ENCODE peak calls at places on chromosomes 3 and 15, in six cellular contexts. I is CD8-positive, alpha-beta T cell; W is breast epithelium; X is hepatocyte; B is transverse colon; L is aorta. K is an unnamed sample.

GRCh38 chr15:77629070-77630030 is 3.4 kb downstream of the LINGO1 start:
- DNase-seq in W (no peak), B (no peak), X (no peak), I (no peak), L (no peak), K (no peak)

GRCh38 chr3:69987833-69988232 is 11.7 kb upstream of the SAMMSON start:
- DNase-seq in X (no peak), I (no peak), L (no peak), B (no peak), W (no peak), K (no peak)

GRCh38 chr3:197325773-197326172 is 27.4 kb upstream of the DLG1 start:
- DNase-seq in W (no peak), B (no peak), I (no peak), L (no peak), X (no peak), K (no peak)

GRCh38 chr15:23038741-23039150 is 623 bp downstream of the TUBGCP5 start:
- DNase-seq in W (no peak), L (no peak), X (peak; percentile 23), I (no peak), B (peak; percentile 18), K (no peak)

GRCh38 chr3:183818706-183819624 is 6.4 kb downstream of the MAP6D1 start:
- DNase-seq in W (no peak), I (no peak), X (no peak), L (peak; percentile 72), B (no peak), K (peak; percentile 92)

GRCh38 chr15:64985382-64986033 is 4.2 kb downstream of the SPG21 start:
- DNase-seq in W (no peak), X (no peak), B (no peak), I (no peak), L (no peak), K (no peak)

GRCh38 chr3:2452249-2452648 is 353.6 kb downstream of the CNTN4 start:
- DNase-seq in L (no peak), I (no peak), B (no peak), X (no peak), W (no peak), K (no peak)

GRCh38 chr3:121750087-121750415 is 510 bp upstream of the GOLGB1 start:
- DNase-seq in W (no peak), X (peak; percentile 8), L (no peak), B (no peak), I (no peak), K (no peak)

GRCh38 chr3:47323431-47324277 is 40.9 kb downstream of the KLHL18 start:
- DNase-seq in W (no peak), L (no peak), X (peak; percentile 19), I (no peak), B (no peak), K (no peak)

GRCh38 chr3:184836090-184836785 is 24.3 kb downstream of the VPS8 start:
- DNase-seq in W (no peak), I (no peak), X (no peak), B (no peak), L (no peak), K (no peak)

GRCh38 chr3:196920733-196921132 is 21.6 kb downstream of the NCBP2 start:
- DNase-seq in X (no peak), I (no peak), B (no peak), L (no peak), W (no peak), K (no peak)

GRCh38 chr3:196688349-196688748 is 23.7 kb downstream of the CEP19 start:
- DNase-seq in X (peak; percentile 29), W (no peak), B (peak; percentile 15), I (no peak), L (no peak), K (no peak)

GRCh38 chr3:46947981-46948791 is 28.4 kb downstream of the CCDC12 start:
- DNase-seq in X (peak; percentile 91), W (no peak), L (no peak), I (peak; percentile 79), B (peak; percentile 86), K (no peak)

GRCh38 chr3:23455084-23455483 is 252.0 kb downstream of the UBE2E2 start:
- DNase-seq in B (no peak), W (no peak), X (no peak), I (no peak), L (no peak), K (no peak)

GRCh38 chr3:26118165-26118564 is 328.3 kb downstream of the OXSM start:
- DNase-seq in B (no peak), X (no peak), W (no peak), L (no peak), I (no peak), K (no peak)

GRCh38 chr3:42749753-42750231 is 23.3 kb downstream of the CCDC13 start:
- DNase-seq in W (no peak), B (no peak), L (peak; percentile 62), X (no peak), I (no peak), K (no peak)

GRCh38 chr15:37880009-37880834 is 54.2 kb upstream of the TMCO5A start:
- DNase-seq in X (peak; percentile 58), I (no peak), B (no peak), L (no peak), W (no peak), K (no peak)

GRCh38 chr3:131898346-131898745 is 136.5 kb downstream of the CPNE4 start:
- DNase-seq in I (no peak), W (no peak), L (no peak), B (no peak), X (no peak), K (no peak)

GRCh38 chr15:29422606-29423005 is 153.0 kb upstream of the NSMCE3 start:
- DNase-seq in B (no peak), I (no peak), W (no peak), X (no peak), L (no peak), K (no peak)

GRCh38 chr3:194487289-194488006 is 646 bp upstream of the ATP13A3 start:
- DNase-seq in I (peak; percentile 35), W (no peak), B (peak; percentile 43), X (peak; percentile 53), L (peak; percentile 85), K (no peak)

GRCh38 chr3:171419457-171419856 is 40.7 kb downstream of the TNIK start:
- DNase-seq in W (no peak), L (no peak), X (no peak), B (no peak), I (no peak), K (peak; percentile 50)

GRCh38 chr15:52529289-52529929 is 729 bp upstream of the MYO5A start:
- DNase-seq in W (no peak), I (peak; percentile 24), X (peak; percentile 25), B (peak; percentile 20), L (no peak), K (no peak)

GRCh38 chr3:130820976-130821375 is 72.9 kb upstream of the ATP2C1 start:
- DNase-seq in I (no peak), L (no peak), W (no peak), B (no peak), X (peak; percentile 50), K (no peak)

GRCh38 chr3:115632026-115632425 is 8.7 kb downstream of the GAP43 start:
- DNase-seq in W (no peak), I (no peak), B (no peak), L (no peak), X (no peak), K (no peak)

GRCh38 chr15:68511073-68511991 is 67.5 kb upstream of the CORO2B start:
- DNase-seq in I (no peak), B (no peak), X (no peak), L (no peak), W (peak; percentile 66), K (no peak)

DNA sequence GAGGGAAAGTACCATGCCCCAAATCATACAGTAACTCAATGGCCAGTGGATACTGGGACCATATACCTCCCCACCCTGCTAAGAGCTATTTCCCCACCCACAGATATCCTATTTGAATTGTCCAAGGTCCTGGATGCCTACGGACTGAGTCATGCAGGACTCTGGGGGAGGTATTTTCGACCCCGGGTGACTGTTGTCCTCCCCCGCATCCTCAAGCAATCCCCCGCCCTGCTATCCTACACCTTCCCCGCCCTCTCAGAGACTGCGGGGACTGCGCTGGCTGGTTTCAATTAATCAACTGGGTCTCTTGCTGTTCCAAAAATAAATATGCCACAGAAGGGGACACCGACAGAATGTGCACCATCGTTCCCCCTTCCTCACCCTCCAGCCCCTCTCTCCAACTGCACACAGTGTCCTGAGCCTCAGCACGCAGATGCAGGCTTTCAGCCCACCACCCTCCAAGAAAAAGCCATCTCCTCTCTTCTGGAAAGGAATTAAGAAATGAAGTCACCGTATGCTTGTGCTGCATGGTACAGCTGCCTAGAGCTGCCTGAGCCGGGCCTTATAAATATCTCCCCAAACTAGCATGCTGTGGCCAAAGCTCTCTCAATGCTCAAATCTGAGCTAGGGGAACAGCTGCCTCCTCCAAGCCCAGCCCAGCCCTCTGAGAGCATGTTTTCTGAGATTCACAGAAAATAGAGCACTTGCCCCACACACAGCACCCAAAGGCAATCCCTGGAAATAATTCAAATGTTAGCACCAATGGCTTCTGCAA is 8.2 kb downstream of the CAV3 start:
- DNase-seq in X (peak; percentile 81), I (no peak), L (peak; percentile 64), B (no peak), W (peak; percentile 16), K (no peak)
- H3K27ac ChIP-seq in X (peak overlapping the region; percentile 54), I (no peak overlapping the region), L (no peak overlapping the region), B (no peak overlapping the region), W (no peak overlapping the region), K (no peak overlapping the region)

DNA sequence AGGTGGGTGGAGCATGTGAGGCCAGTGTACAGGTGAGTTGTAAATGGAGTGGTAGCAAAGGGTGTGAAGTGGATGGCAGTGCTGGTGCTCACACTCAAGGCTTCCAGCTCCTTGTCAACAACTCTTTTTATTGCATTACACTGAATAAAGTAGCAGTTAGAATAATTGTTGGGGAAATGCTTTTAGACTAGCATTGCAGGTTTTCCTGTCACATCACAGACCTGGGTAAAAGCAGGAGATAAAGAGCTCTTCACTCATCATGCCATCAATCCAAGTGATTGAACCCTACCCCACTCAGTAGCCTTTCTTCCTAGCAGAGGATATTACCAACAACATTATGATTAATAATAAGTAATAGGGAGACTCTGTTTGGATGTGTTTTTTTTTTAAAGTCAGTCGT is 81.6 kb downstream of the CDIN1 start:
- DNase-seq in I (no peak), X (no peak), L (no peak), B (no peak), W (no peak), K (no peak)
- H3K27ac ChIP-seq in I (no peak overlapping the region), X (no peak overlapping the region), L (no peak overlapping the region), B (no peak overlapping the region), W (no peak overlapping the region), K (no peak overlapping the region)

GRCh38 chr3:60216462-60216861 is 1034.8 kb downstream of the FHIT start:
- DNase-seq in X (no peak), L (no peak), B (no peak), I (no peak), W (no peak), K (no peak)
- H3K27ac ChIP-seq in X (no peak overlapping the region), L (no peak overlapping the region), B (no peak overlapping the region), I (no peak overlapping the region), W (no peak overlapping the region), K (no peak overlapping the region)

GRCh38 chr3:149582395-149582794 is 75.4 kb downstream of the WWTR1 start:
- DNase-seq in W (no peak), B (no peak), I (no peak), X (no peak), L (no peak), K (no peak)

GRCh38 chr3:149585401-149585726 is 72.5 kb downstream of the WWTR1 start:
- DNase-seq in W (no peak), X (no peak), I (no peak), B (no peak), L (no peak), K (no peak)

GRCh38 chr3:149581681-149582349 is 76.0 kb downstream of the WWTR1 start:
- DNase-seq in W (peak; percentile 68), L (no peak), X (peak; percentile 57), B (no peak), I (no peak), K (peak; percentile 50)

GRCh38 chr3:149586871-149587270 is 71.0 kb downstream of the WWTR1 start:
- DNase-seq in W (no peak), I (no peak), B (no peak), X (no peak), L (no peak), K (no peak)

GRCh38 chr3:149584236-149584635 is 73.6 kb downstream of the WWTR1 start:
- DNase-seq in B (no peak), W (no peak), I (no peak), X (no peak), L (no peak), K (no peak)
- H3K27ac ChIP-seq in B (peak overlapping the region; percentile 6), W (peak overlapping the region; percentile 66), I (no peak overlapping the region), X (no peak overlapping the region), L (no peak overlapping the region), K (no peak overlapping the region)

K was measured in caudate nucleus.